ENCODE peak calls at places on chromosome 7, in five cellular contexts. B, O, V, X and K are unnamed samples. For H3K4me1, the result is how much of the 10 kb centered on the place peaks cover.

GRCh38 chr7:46786995-46787394 is 794.9 kb downstream of the TNS3 start:
- DNase-seq in B (no peak), O (no peak), V (no peak), X (no peak), K (no peak)

GRCh38 chr7:150390206-150390605 is 11.1 kb downstream of the ZNF775 start:
- DNase-seq in B (no peak), O (no peak), V (no peak), X (no peak), K (no peak)

GRCh38 chr7:24882989-24883631 is 96.9 kb downstream of the OSBPL3 start:
- DNase-seq in B (peak), O (no peak), V (no peak), X (no peak), K (no peak)

GRCh38 chr7:17546206-17546998 is 247.9 kb downstream of the AHR start:
- DNase-seq in B (peak), O (no peak), V (no peak), X (no peak), K (no peak)

GRCh38 chr7:80856769-80857168 is 62.1 kb downstream of the SEMA3C start:
- DNase-seq in B (no peak), O (no peak), V (no peak), X (no peak), K (no peak)

GRCh38 chr7:103857435-103857834 is 132.0 kb downstream of the RELN start:
- DNase-seq in B (no peak), O (no peak), V (peak), X (peak), K (no peak)

GRCh38 chr7:3067193-3067592 is 23.5 kb upstream of the CARD11 start:
- DNase-seq in B (no peak), O (no peak), V (no peak), X (no peak), K (no peak)

GRCh38 chr7:78472519-78472918 is 673.9 kb downstream of the PHTF2 start:
- DNase-seq in B (peak), O (peak), V (no peak), X (no peak), K (no peak)

GRCh38 chr7:82624337-82624736 is 180.8 kb upstream of the CACNA2D1 start:
- DNase-seq in B (peak), O (no peak), V (no peak), X (no peak), K (no peak)

GRCh38 chr7:36735172-36735571 is 10.9 kb upstream of the AOAH start:
- DNase-seq in B (no peak), O (no peak), V (no peak), X (no peak), K (no peak)

DNA sequence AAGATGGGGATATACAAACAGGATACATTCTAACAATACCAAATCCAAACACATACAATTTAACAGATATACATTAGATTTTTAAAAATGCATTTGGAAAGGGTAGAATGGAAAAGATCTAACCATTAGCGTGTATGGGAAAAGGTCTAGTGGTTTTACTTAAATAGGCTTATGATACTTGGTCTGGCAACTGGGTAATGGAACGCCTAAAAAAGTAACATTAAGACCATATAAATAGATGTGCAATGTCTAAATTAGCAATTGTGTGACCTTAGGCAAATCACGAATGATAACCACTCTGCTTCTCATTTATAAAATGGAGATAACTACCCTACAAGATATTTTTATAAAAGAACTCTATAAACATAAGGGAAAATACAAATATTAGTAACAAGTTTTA is 135.2 kb downstream of the CNOT4 start:
- DNase-seq in B (no peak), O (no peak), V (no peak), X (no peak), K (no peak)
- H3K18ac ChIP-seq in B (no peak), O (no peak), V (no peak), X (no peak), K (no peak)

GRCh38 chr7:137810248-137810647 is 36.5 kb downstream of the DGKI start:
- DNase-seq in B (no peak), O (no peak), V (no peak), X (no peak), K (no peak)

GRCh38 chr7:137801003-137801402 is 45.8 kb downstream of the DGKI start:
- DNase-seq in B (peak), O (no peak), V (no peak), X (no peak), K (no peak)

GRCh38 chr7:137804819-137805218 is 42.0 kb downstream of the DGKI start:
- DNase-seq in B (no peak), O (no peak), V (no peak), X (no peak), K (no peak)
- H2BK12ac ChIP-seq in B (no peak), O (no peak), V (no peak), X (no peak), K (no peak)

DNA sequence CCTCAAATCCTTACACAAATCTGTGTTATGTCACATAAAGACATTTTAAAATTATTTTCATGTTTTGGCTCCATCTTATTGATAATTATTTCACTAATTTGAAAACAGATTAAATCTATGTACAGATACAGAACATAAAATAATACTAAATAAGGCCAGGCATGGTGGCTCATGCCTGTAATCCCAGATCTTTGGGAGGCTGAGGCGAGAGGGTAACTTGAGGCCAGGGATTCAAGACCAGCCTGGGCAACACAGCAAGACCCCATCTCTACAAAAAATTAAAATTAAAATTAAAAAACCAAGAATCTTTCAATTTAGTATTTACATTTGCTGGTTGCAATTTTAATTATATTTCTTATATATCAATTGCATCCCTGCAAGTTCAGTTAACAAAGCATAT is 246.4 kb upstream of the MKLN1 start:
- DNase-seq in B (no peak), O (no peak), V (no peak), X (no peak), K (no peak)
- H3K4me1 ChIP-seq in B (under half), O (under half), V (under half), X (under half), K (under half)

DNA sequence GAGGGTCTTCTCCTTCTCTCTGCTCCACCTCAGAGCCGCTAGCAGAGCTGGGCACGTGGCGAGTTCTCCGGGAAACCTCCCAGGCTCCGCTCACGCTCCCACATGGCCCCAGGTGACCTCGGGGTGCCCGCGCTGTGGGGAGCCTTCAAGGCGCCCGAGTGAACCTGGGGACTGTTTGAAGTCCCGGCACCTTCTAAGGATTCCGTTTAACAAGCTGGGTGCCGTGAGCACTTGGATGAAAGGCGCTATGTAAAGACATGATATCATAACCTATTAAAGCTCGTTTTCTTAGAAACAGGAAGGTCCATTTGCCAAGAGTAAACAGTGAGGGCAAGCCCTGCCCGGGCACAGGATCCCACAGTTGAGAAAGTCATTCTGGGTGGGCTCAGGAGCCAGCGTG is 15.8 kb upstream of the MYL10 start:
- DNase-seq in B (no peak), O (no peak), V (no peak), X (no peak), K (no peak)
- H3K18ac ChIP-seq in B (no peak), O (no peak), V (no peak), X (no peak), K (peak)